ENCODE peak calls at places on chromosomes 6 and 20, in five cellular contexts. R, H, B, K and T are unnamed samples.

GRCh38 chr6:11552390-11552789 is 14.8 kb downstream of the TMEM170B start:
- DNase-seq in R (no peak), H (no peak), B (no peak), K (no peak), T (no peak)

GRCh38 chr6:166006593-166007301 is 160.9 kb downstream of the TBXT start:
- DNase-seq in R (no peak), H (no peak), B (no peak), K (no peak), T (no peak)

GRCh38 chr6:137878070-137878809 is 11.2 kb downstream of the TNFAIP3 start:
- DNase-seq in R (no peak), H (no peak), B (no peak), K (no peak), T (no peak)

GRCh38 chr6:44733868-44734267 is 346.4 kb downstream of the CDC5L start:
- DNase-seq in R (no peak), H (no peak), B (peak), K (no peak), T (no peak)

GRCh38 chr6:149134531-149134933 is 183.0 kb upstream of the TAB2 start:
- DNase-seq in R (no peak), H (no peak), B (no peak), K (no peak), T (no peak)

GRCh38 chr20:10524034-10524476 is 89.0 kb downstream of the SLX4IP start:
- DNase-seq in R (no peak), H (peak), B (no peak), K (peak), T (no peak)

GRCh38 chr20:23629017-23629541 is 8.7 kb downstream of the CST3 start:
- DNase-seq in R (peak), H (no peak), B (no peak), K (no peak), T (peak)

GRCh38 chr6:40894962-40895799 is 143.8 kb downstream of the UNC5CL start:
- DNase-seq in R (peak), H (peak), B (peak), K (no peak), T (peak)

GRCh38 chr6:129120856-129121255 is 237.9 kb downstream of the LAMA2 start:
- DNase-seq in R (no peak), H (no peak), B (no peak), K (no peak), T (no peak)

GRCh38 chr6:15943423-15943822 is 185.5 kb upstream of the MYLIP start:
- DNase-seq in R (no peak), H (no peak), B (no peak), K (no peak), T (no peak)

GRCh38 chr6:72643214-72643613 is 21.4 kb downstream of the KCNQ5 start:
- DNase-seq in R (no peak), H (no peak), B (no peak), K (no peak), T (no peak)

GRCh38 chr6:150354754-150355571 is 13.8 kb upstream of the IYD start:
- DNase-seq in R (no peak), H (no peak), B (no peak), K (no peak), T (no peak)

GRCh38 chr20:25220021-25220730 is 24.7 kb downstream of the ENTPD6 start:
- DNase-seq in R (no peak), H (no peak), B (no peak), K (peak), T (no peak)
- TF ChIP-seq CTCF in R (no peak), H (no peak), B (no peak), K (no peak), T (no peak)

GRCh38 chr6:161844804-161845203 is 570.9 kb upstream of the AGPAT4 start:
- DNase-seq in R (no peak), H (no peak), B (no peak), K (no peak), T (no peak)

GRCh38 chr6:161850572-161850971 is 576.7 kb upstream of the AGPAT4 start:
- DNase-seq in R (no peak), H (no peak), B (no peak), K (no peak), T (no peak)

DNA sequence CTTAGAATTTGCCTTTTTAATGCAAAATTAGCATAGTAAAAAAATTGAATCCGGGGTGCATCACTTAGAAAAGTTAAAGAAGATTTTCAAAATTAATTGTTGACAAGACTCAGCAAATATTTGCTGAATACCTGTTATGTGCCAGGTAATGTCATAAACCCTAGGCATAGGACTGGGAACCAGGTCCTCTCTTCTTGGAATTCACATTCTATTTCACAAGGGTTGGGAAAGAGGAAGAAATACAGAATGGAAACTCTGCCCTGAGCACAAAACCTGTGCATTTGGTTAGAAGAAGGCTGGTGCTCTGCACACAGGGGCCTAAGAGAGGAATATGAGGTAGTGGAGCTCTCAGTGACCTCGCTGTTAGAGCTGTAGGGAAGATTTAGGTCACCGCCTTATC is 573.8 kb upstream of the AGPAT4 start:
- DNase-seq in R (no peak), H (no peak), B (no peak), K (no peak), T (no peak)
- TF ChIP-seq CTCF in R (no peak), H (no peak), B (no peak), K (no peak), T (no peak)

DNA sequence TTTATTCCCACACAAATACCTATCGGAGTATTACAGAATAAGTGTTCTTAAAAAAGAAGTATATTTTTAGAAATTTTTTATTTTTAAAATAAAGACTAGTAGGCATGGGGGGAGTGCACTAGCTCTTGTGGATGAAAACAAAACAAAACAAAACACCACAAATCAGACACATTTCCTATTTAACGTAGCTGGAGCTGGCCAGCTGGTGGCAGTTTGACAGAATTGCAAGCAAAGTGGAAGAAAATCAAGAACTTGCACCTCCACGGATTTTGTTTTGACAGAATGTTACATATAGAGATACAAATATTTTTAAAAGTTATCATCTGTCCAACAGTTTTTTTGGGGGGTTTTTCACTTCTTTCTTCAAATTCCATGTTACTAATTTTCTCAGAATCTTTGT is 63.6 kb upstream of the SNRPB2 start:
- DNase-seq in R (no peak), H (no peak), B (no peak), K (no peak), T (no peak)
- TF ChIP-seq CTCF in R (no peak), H (no peak), B (no peak), K (no peak), T (no peak)

DNA sequence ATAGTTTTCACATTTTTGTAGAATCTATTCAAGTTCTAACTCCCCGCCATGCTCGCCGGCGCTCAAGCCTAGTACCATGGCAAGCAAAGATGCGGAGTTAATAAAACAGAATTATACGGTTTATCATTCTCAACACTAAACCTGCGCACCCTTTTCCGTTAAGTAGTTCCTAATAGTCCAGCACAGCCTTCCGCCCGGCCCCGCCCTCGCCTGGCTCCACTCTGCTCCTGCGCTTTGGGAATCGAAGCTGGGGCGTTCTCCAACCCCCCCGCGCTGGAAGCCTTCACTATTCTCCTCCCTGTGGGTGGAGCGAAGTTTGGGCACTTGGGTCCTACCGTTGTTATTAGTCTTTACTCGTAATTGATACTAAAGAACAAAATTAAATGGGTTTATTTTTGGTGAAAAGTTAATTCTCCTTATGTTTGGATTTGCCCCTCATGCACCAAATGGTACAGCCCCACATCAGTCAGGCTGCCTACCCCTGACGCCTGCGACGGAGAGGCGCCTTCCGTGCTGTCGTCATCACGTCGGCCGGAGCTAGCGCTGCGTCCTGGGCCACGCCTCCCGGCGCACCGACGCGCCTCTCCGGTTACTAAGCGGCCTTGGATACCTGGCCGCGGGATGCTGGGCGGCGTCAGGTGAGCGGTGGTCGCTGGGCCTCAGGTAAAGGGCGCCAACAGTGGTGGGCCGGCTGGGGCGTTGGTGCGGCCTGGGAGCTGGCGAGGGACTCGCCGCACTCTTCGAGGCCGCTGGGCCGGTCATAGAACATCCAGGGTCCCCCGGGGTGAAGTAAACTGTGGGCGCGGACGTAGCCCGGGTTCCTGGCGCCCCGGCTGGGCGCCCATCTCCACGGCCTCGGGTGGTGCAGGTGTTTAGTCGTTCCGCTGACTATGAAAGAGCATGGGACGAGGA is at the start of gene IFT52:
- DNase-seq in R (peak), H (peak), B (peak), K (peak), T (peak)
- TF ChIP-seq CTCF in R (no peak), H (no peak), B (no peak), K (no peak), T (no peak)

GRCh38 chr6:6179858-6180257 is 140.6 kb downstream of the F13A1 start:
- DNase-seq in R (no peak), H (no peak), B (no peak), K (no peak), T (no peak)
- TF ChIP-seq CTCF in R (no peak), H (no peak), B (no peak), K (no peak), T (no peak)

GRCh38 chr20:15232243-15232642 is 894.8 kb upstream of the FLRT3 start:
- DNase-seq in R (no peak), H (no peak), B (no peak), K (no peak), T (no peak)

GRCh38 chr20:15239542-15240206 is 902.3 kb upstream of the FLRT3 start:
- DNase-seq in R (no peak), H (no peak), B (no peak), K (no peak), T (no peak)

GRCh38 chr20:15240801-15241200 is 903.4 kb upstream of the FLRT3 start:
- DNase-seq in R (no peak), H (no peak), B (no peak), K (no peak), T (no peak)

GRCh38 chr20:15235799-15236198 is 898.4 kb upstream of the FLRT3 start:
- DNase-seq in R (no peak), H (no peak), B (no peak), K (no peak), T (no peak)

GRCh38 chr20:15236812-15237211 is 899.4 kb upstream of the FLRT3 start:
- DNase-seq in R (peak), H (no peak), B (no peak), K (no peak), T (peak)
- TF ChIP-seq CTCF in R (peak), H (no peak), B (no peak), K (no peak), T (no peak)

GRCh38 chr6:30450548-30450907 is 38.8 kb upstream of the HLA-E start:
- DNase-seq in R (no peak), H (no peak), B (no peak), K (no peak), T (no peak)

GRCh38 chr6:30446259-30446658 is 43.0 kb upstream of the HLA-E start:
- DNase-seq in R (no peak), H (no peak), B (no peak), K (no peak), T (no peak)

GRCh38 chr6:30444451-30444742 is 44.9 kb upstream of the HLA-E start:
- DNase-seq in R (no peak), H (no peak), B (no peak), K (no peak), T (no peak)

GRCh38 chr6:30443657-30444450 is 45.5 kb upstream of the HLA-E start:
- DNase-seq in R (no peak), H (no peak), B (no peak), K (no peak), T (peak)

GRCh38 chr6:30447237-30447636 is 42.1 kb upstream of the HLA-E start:
- DNase-seq in R (peak), H (no peak), B (no peak), K (no peak), T (peak)
- TF ChIP-seq CTCF in R (no peak), H (no peak), B (no peak), K (no peak), T (peak)

GRCh38 chr6:29974901-29975560 is 32.7 kb downstream of the HLA-A start:
- DNase-seq in R (no peak), H (no peak), B (no peak), K (no peak), T (no peak)

GRCh38 chr6:29977425-29977727 is 35.0 kb downstream of the HLA-A start:
- DNase-seq in R (no peak), H (no peak), B (no peak), K (no peak), T (no peak)

GRCh38 chr6:29976253-29976587 is 33.9 kb downstream of the HLA-A start:
- DNase-seq in R (no peak), H (no peak), B (no peak), K (no peak), T (no peak)

GRCh38 chr6:29975561-29975907 is 33.2 kb downstream of the HLA-A start:
- DNase-seq in R (no peak), H (no peak), B (no peak), K (no peak), T (no peak)

DNA sequence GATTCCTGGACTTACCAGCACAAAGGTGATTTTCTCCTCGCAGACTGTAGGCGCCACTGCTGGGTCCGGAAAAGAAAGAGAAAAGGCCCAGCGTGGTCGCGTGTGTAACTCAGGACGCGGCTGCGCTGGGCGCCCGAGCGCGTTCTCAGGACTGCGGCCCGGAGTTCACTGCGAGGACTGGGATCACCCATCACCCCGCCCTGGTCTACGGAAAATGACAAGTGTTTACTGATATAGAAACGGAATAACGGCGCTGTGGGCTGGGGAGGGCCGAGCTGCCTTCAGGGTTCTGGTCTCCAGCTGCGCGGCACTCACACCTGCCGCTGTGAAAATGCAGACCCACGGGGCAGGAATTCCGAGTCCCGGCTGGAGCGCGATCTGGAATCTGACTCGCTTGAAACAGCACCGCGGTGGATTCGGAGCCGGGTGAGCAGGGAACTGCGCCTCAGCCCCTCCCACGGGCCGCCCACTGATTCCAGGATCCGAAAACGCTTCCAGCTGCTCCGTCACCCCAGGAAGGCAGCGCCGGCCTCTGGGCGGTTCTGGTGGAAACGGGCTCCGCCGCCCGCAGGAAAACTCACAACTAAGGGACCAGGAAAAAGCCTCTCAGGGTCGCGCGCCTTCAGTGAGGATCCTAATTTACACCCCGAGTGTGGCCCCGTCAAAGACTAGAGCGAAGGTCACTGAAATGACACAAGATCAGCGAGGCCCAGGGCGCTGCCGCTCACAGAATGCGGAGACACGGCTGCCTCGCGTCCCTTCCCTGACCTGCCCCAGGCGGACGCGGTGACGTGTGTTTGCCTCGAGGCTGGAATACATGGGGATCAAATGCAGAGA is 34.5 kb downstream of the HLA-A start:
- DNase-seq in R (peak), H (peak), B (peak), K (peak), T (peak)
- TF ChIP-seq CTCF in R (peak), H (no peak), B (no peak), K (peak), T (no peak)

GRCh38 chr20:31833130-31833930 is 12.1 kb downstream of the FOXS1 start:
- DNase-seq in R (peak), H (peak), B (peak), K (no peak), T (peak)
- TF ChIP-seq CTCF in R (peak), H (peak), B (peak), K (peak), T (peak)